ENCODE peak calls at places on chromosomes 16 and 17, in four cellular contexts. K is GM23338, C is bronchial epithelial cell, H is uterus. G is an unnamed sample. For H3K27me3, the result is how much of the 10 kb centered on the place peaks cover.

GRCh38 chr17:17091276-17091675 is 49.0 kb downstream of the MPRIP start:
- DNase-seq in K (no peak), C (no peak), H (no peak), G (no peak)

GRCh38 chr16:24729967-24730815 is 740 bp downstream of the TNRC6A start:
- DNase-seq in K (peak), C (peak), H (peak), G (no peak)

GRCh38 chr17:2279707-2280106 is 23.9 kb downstream of the SMG6 start:
- DNase-seq in K (no peak), C (no peak), H (no peak), G (no peak)

GRCh38 chr16:45454-45853 is 8.0 kb downstream of the POLR3K start:
- DNase-seq in K (no peak), C (peak), H (no peak), G (no peak)

GRCh38 chr16:60945225-60945624 is 1091.0 kb downstream of the CDH8 start:
- DNase-seq in K (peak), C (no peak), H (no peak), G (no peak)

GRCh38 chr16:30095166-30096078 is 591 bp downstream of the YPEL3 start:
- DNase-seq in K (peak), C (no peak), H (no peak), G (no peak)

GRCh38 chr17:49108318-49108717 is 24.3 kb upstream of the B4GALNT2 start:
- DNase-seq in K (peak), C (peak), H (no peak), G (no peak)

GRCh38 chr17:65231662-65232335 is 94.6 kb downstream of the RGS9 start:
- DNase-seq in K (peak), C (peak), H (no peak), G (no peak)

GRCh38 chr17:48441231-48441711 is 11.3 kb upstream of the SKAP1 start:
- DNase-seq in K (no peak), C (no peak), H (no peak), G (peak)

GRCh38 chr16:20774703-20775362 is 11.0 kb downstream of the ACSM3 start:
- DNase-seq in K (peak), C (peak), H (no peak), G (peak)

GRCh38 chr16:56558024-56558747 is 6.7 kb upstream of the MT4 start:
- DNase-seq in K (no peak), C (peak), H (no peak), G (no peak)

GRCh38 chr17:34584805-34585416 is 5.5 kb downstream of the TMEM132E start:
- DNase-seq in K (peak), C (peak), H (no peak), G (no peak)

GRCh38 chr17:44235583-44235936 is 16.1 kb upstream of the UBTF start:
- DNase-seq in K (no peak), C (peak), H (no peak), G (no peak)

GRCh38 chr17:29733151-29733550 is 110.4 kb upstream of the CORO6 start:
- DNase-seq in K (no peak), C (peak), H (no peak), G (no peak)

GRCh38 chr17:5194346-5194745 is 2.7 kb upstream of the ZNF594 start:
- DNase-seq in K (no peak), C (no peak), H (no peak), G (no peak)

GRCh38 chr16:11319529-11320146 is 25.6 kb upstream of the RMI2 start:
- DNase-seq in K (no peak), C (no peak), H (no peak), G (no peak)

GRCh38 chr16:9859706-9860105 is 322.5 kb downstream of the GRIN2A start:
- DNase-seq in K (no peak), C (no peak), H (no peak), G (no peak)

GRCh38 chr16:9860876-9861275 is 321.4 kb downstream of the GRIN2A start:
- DNase-seq in K (no peak), C (peak), H (no peak), G (no peak)
- TF ChIP-seq CTCF in K (no peak), C (no peak), H (no peak), G (no peak)

GRCh38 chr17:11241611-11242226 is 706 bp downstream of the SHISA6 start:
- DNase-seq in K (peak), C (no peak), H (no peak), G (no peak)
- H3K27me3 ChIP-seq in K (half or more), C (under half), H (under half), G (under half)

GRCh38 chr17:66308856-66309255 is 6.4 kb downstream of the PRKCA start:
- DNase-seq in K (no peak), C (no peak), H (no peak), G (no peak)

GRCh38 chr17:66309793-66310192 is 7.4 kb downstream of the PRKCA start:
- DNase-seq in K (no peak), C (no peak), H (no peak), G (no peak)

GRCh38 chr17:66313325-66313724 is 10.9 kb downstream of the PRKCA start:
- DNase-seq in K (no peak), C (no peak), H (no peak), G (no peak)

GRCh38 chr17:66312912-66313311 is 10.5 kb downstream of the PRKCA start:
- DNase-seq in K (no peak), C (no peak), H (no peak), G (no peak)

GRCh38 chr17:66310528-66311148 is 8.2 kb downstream of the PRKCA start:
- DNase-seq in K (peak), C (no peak), H (no peak), G (no peak)
- TF ChIP-seq CTCF in K (peak), C (no peak), H (no peak), G (no peak)

DNA sequence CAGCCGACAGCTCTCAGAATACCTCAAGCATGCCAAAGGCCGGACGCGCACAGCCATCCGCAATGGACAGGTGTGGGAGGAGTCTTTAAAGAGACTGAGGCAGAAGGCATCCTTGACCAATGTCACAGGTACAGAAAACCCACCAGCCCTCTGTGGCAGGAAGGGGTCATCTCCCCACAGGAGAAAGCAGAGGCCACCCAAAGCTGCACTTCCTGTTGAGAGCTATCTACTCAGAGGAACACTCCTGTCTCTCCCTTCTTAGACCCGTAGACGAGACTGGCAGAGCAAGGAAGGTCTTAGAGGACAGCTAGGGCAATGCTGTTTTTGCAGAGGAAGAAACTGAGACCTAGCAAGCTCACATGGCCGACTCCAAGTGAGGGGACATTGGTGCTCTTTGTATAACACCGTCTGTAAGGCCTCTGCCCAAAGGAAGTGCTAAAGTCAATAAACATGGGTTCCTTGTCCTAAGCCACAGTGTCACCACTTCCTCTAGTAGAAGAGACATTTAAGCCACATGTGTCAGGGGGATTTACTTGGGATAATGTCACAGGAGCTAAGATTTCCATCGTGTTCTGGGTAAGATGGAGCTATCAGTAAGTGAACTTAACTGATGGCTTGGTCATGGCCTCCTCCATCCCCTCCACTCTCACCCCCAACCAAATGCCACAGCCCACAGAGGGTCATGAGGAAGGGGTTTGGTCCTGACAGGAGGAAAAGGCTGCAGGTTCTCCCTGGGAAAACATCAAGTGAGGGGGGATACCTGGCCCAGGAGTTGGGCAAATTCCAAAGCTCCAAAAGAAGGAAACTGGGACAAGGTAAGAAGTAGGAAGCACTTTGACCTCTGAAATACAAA is 9.4 kb downstream of the LPO start:
- DNase-seq in K (no peak), C (no peak), H (no peak), G (no peak)
- H3K27me3 ChIP-seq in K (half or more), C (under half), H (under half), G (under half)

G was measured in GM06990.